ENCODE peak calls at places on chromosomes 3 and 15, in seven cellular contexts. One of them, this sample, is unnamed.

GRCh38 chr15:74531144-74531811 is 9.7 kb upstream of the ARID3B start:
- DNase-seq in HCT116: no peak
- DNase-seq in uterus: no peak
- DNase-seq in tibial nerve: no peak
- DNase-seq in sigmoid colon: no peak
- DNase-seq in prostate gland: no peak
- DNase-seq in stomach: no peak
- DNase-seq in this sample: no peak

GRCh38 chr3:111874177-111874820 is 15.2 kb downstream of the PHLDB2 start:
- DNase-seq in HCT116: peak
- DNase-seq in uterus: no peak
- DNase-seq in tibial nerve: no peak
- DNase-seq in sigmoid colon: no peak
- DNase-seq in prostate gland: no peak
- DNase-seq in stomach: no peak
- DNase-seq in this sample: no peak

GRCh38 chr15:100224206-100225185 is 117.3 kb downstream of the ADAMTS17 start:
- DNase-seq in HCT116: no peak
- DNase-seq in uterus: no peak
- DNase-seq in tibial nerve: peak
- DNase-seq in sigmoid colon: no peak
- DNase-seq in prostate gland: no peak
- DNase-seq in stomach: no peak
- DNase-seq in this sample: no peak

GRCh38 chr15:81410318-81410753 is 36.3 kb upstream of the TMC3 start:
- DNase-seq in HCT116: peak
- DNase-seq in uterus: peak
- DNase-seq in tibial nerve: peak
- DNase-seq in sigmoid colon: peak
- DNase-seq in prostate gland: peak
- DNase-seq in stomach: no peak
- DNase-seq in this sample: no peak

GRCh38 chr3:71305246-71306206 is 278.0 kb downstream of the FOXP1 start:
- DNase-seq in HCT116: no peak
- DNase-seq in uterus: no peak
- DNase-seq in tibial nerve: peak
- DNase-seq in sigmoid colon: no peak
- DNase-seq in prostate gland: peak
- DNase-seq in stomach: peak
- DNase-seq in this sample: peak

GRCh38 chr3:190261015-190261414 is 61.2 kb downstream of the CLDN1 start:
- DNase-seq in HCT116: no peak
- DNase-seq in uterus: no peak
- DNase-seq in tibial nerve: peak
- DNase-seq in sigmoid colon: no peak
- DNase-seq in prostate gland: no peak
- DNase-seq in stomach: no peak
- DNase-seq in this sample: no peak

GRCh38 chr3:159897331-159898075 is 91.1 kb upstream of the IL12A start:
- DNase-seq in HCT116: no peak
- DNase-seq in uterus: no peak
- DNase-seq in tibial nerve: no peak
- DNase-seq in sigmoid colon: no peak
- DNase-seq in prostate gland: no peak
- DNase-seq in stomach: no peak
- DNase-seq in this sample: no peak

GRCh38 chr3:42403737-42404136 is 6.7 kb downstream of the LYZL4 start:
- DNase-seq in HCT116: no peak
- DNase-seq in uterus: no peak
- DNase-seq in tibial nerve: no peak
- DNase-seq in sigmoid colon: no peak
- DNase-seq in prostate gland: no peak
- DNase-seq in stomach: no peak
- DNase-seq in this sample: no peak

GRCh38 chr3:58462829-58463180 is 29.1 kb upstream of the KCTD6 start:
- DNase-seq in HCT116: no peak
- DNase-seq in uterus: no peak
- DNase-seq in tibial nerve: no peak
- DNase-seq in sigmoid colon: no peak
- DNase-seq in prostate gland: no peak
- DNase-seq in stomach: no peak
- DNase-seq in this sample: no peak

GRCh38 chr3:100245932-100246331 is 14.9 kb upstream of the TBC1D23 start:
- DNase-seq in HCT116: no peak
- DNase-seq in uterus: no peak
- DNase-seq in tibial nerve: no peak
- DNase-seq in sigmoid colon: no peak
- DNase-seq in prostate gland: no peak
- DNase-seq in stomach: no peak
- DNase-seq in this sample: no peak

DNA sequence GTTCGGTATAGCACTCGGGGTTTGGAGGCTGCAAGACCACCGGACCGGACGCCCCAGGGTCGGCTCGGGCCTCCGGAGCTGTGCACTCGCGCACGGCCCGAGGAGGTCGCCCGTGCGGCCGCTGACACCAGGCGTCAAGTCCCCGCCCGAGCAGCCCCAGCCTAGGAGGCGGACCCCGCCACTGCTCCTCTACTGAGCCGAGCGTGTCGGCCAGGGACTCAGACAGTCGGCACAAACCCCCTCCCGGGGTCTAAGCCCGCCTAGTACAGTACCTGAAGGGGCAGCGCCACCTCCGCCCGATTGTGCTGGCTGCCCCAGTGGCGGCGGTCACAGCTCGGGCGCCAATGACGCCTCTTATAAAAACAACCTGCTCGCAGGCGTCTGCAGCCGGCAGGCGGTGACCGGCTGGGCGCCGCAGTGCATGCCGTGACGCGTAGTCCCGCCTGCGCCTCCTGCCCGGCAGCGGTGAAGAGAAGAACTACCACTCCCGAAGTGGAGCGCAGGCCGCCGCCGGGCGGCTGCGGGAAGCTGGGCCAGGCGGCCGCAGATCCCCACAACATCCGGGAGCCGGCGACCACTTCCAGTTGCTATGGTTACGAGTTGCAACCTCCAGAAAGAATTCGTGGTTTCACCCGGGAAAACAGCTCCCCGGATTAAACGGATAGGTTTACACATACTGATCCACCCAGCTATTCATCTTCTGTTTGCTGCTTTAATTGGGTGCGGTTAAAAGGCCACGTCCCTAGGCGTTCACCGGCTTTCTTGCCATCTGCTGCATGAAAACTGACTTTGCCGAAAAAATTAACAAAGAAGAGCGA is at the start of the genes CCPG1 and PIERCE2:
- DNase-seq in HCT116: peak
- DNase-seq in uterus: peak
- DNase-seq in tibial nerve: peak
- DNase-seq in sigmoid colon: peak
- DNase-seq in prostate gland: peak
- DNase-seq in stomach: peak
- DNase-seq in this sample: peak
- TF ChIP-seq POLR2A in HCT116: no peak
- TF ChIP-seq POLR2A in uterus: peak
- TF ChIP-seq POLR2A in tibial nerve: peak
- TF ChIP-seq POLR2A in sigmoid colon: peak
- TF ChIP-seq POLR2A in prostate gland: peak
- TF ChIP-seq POLR2A in stomach: no peak
- TF ChIP-seq POLR2A in this sample: peak

DNA sequence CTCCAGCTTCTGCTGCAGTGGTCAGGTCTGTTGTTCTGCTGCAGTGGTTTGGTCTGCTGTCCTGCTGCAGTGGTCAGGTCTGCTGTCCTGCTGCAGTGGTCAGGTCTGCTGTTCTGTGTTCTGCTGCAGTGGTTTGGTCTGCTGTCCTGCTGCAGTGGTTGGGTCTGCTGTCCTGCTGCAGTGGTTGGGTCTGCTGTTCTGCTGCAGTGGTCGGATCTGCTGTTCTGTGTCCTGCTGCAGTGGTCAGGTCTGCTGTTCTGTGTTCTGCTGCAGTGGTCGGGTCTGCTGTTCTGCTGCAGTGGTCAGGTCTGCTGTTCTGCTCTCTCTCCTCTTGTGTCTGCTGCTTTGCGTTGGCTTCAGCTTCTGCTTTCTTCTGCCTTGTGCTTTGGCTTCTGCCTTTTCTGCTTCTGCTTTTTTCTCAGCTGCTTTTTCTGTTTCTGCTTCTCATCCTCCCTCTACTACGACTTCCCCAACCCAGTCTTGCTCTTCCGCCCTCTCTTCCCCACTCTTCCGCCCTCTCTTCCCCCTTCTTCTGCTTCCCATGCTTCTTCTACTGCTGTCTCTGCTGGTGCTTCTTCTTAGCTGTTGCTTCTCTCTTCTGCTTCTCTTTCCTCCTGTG is 50.7 kb downstream of the FAM43A start:
- DNase-seq in HCT116: no peak
- DNase-seq in uterus: no peak
- DNase-seq in tibial nerve: no peak
- DNase-seq in sigmoid colon: no peak
- DNase-seq in prostate gland: no peak
- DNase-seq in stomach: no peak
- DNase-seq in this sample: peak
- H3K27ac ChIP-seq in HCT116: no peak
- H3K27ac ChIP-seq in uterus: no peak
- H3K27ac ChIP-seq in tibial nerve: no peak
- H3K27ac ChIP-seq in sigmoid colon: no peak
- H3K27ac ChIP-seq in prostate gland: no peak
- H3K27ac ChIP-seq in stomach: no peak
- H3K27ac ChIP-seq in this sample: peak

DNA sequence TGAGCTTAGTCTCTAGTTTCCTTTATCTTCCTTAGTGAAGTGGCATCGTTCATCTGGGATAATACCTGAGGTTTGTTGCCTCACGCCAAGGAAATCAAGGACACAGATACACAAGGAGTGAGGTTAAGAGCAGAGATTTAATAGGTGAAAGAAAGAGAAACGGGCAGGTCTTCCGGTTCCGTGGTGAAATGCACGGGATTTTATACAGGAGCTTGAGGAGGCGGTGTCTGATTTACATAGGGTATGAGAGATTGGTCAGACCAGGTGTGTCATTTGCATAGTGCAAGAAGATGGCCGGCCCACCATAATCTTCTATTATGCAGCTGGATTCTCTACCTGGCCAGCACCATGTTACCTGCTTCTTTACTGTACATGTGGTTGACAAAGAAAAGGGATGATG is 17.2 kb downstream of the ARRDC4 start:
- DNase-seq in HCT116: no peak
- DNase-seq in uterus: no peak
- DNase-seq in tibial nerve: no peak
- DNase-seq in sigmoid colon: no peak
- DNase-seq in prostate gland: no peak
- DNase-seq in stomach: peak
- DNase-seq in this sample: no peak
- TF ChIP-seq POLR2A in HCT116: no peak
- TF ChIP-seq POLR2A in uterus: no peak
- TF ChIP-seq POLR2A in tibial nerve: no peak
- TF ChIP-seq POLR2A in sigmoid colon: no peak
- TF ChIP-seq POLR2A in prostate gland: no peak
- TF ChIP-seq POLR2A in stomach: no peak
- TF ChIP-seq POLR2A in this sample: no peak

GRCh38 chr3:65777050-65777449 is 261.7 kb downstream of the MAGI1 start:
- DNase-seq in HCT116: no peak
- DNase-seq in uterus: no peak
- DNase-seq in tibial nerve: no peak
- DNase-seq in sigmoid colon: no peak
- DNase-seq in prostate gland: no peak
- DNase-seq in stomach: no peak
- DNase-seq in this sample: no peak

GRCh38 chr3:65779393-65779792 is 259.3 kb downstream of the MAGI1 start:
- DNase-seq in HCT116: no peak
- DNase-seq in uterus: no peak
- DNase-seq in tibial nerve: no peak
- DNase-seq in sigmoid colon: no peak
- DNase-seq in prostate gland: no peak
- DNase-seq in stomach: no peak
- DNase-seq in this sample: no peak

GRCh38 chr3:65778966-65779365 is 259.8 kb downstream of the MAGI1 start:
- DNase-seq in HCT116: no peak
- DNase-seq in uterus: no peak
- DNase-seq in tibial nerve: no peak
- DNase-seq in sigmoid colon: no peak
- DNase-seq in prostate gland: no peak
- DNase-seq in stomach: no peak
- DNase-seq in this sample: no peak

GRCh38 chr3:65776494-65776893 is 262.2 kb downstream of the MAGI1 start:
- DNase-seq in HCT116: no peak
- DNase-seq in uterus: no peak
- DNase-seq in tibial nerve: no peak
- DNase-seq in sigmoid colon: no peak
- DNase-seq in prostate gland: no peak
- DNase-seq in stomach: no peak
- DNase-seq in this sample: no peak
- H3K27ac ChIP-seq in HCT116: no peak
- H3K27ac ChIP-seq in uterus: no peak
- H3K27ac ChIP-seq in tibial nerve: no peak
- H3K27ac ChIP-seq in sigmoid colon: no peak
- H3K27ac ChIP-seq in prostate gland: no peak
- H3K27ac ChIP-seq in stomach: no peak
- H3K27ac ChIP-seq in this sample: no peak

GRCh38 chr3:61251174-61251972 is at the start of gene FHIT:
- DNase-seq in HCT116: peak
- DNase-seq in uterus: peak
- DNase-seq in tibial nerve: peak
- DNase-seq in sigmoid colon: peak
- DNase-seq in prostate gland: peak
- DNase-seq in stomach: peak
- DNase-seq in this sample: peak
- TF ChIP-seq POLR2A in HCT116: no peak
- TF ChIP-seq POLR2A in uterus: peak
- TF ChIP-seq POLR2A in tibial nerve: peak
- TF ChIP-seq POLR2A in sigmoid colon: peak
- TF ChIP-seq POLR2A in prostate gland: peak
- TF ChIP-seq POLR2A in stomach: no peak
- TF ChIP-seq POLR2A in this sample: peak

GRCh38 chr3:125119752-125120369 is 64.1 kb upstream of the HEG1 start:
- DNase-seq in HCT116: no peak
- DNase-seq in uterus: no peak
- DNase-seq in tibial nerve: no peak
- DNase-seq in sigmoid colon: no peak
- DNase-seq in prostate gland: no peak
- DNase-seq in stomach: no peak
- DNase-seq in this sample: no peak

GRCh38 chr3:125117631-125118191 is 61.9 kb upstream of the HEG1 start:
- DNase-seq in HCT116: no peak
- DNase-seq in uterus: no peak
- DNase-seq in tibial nerve: no peak
- DNase-seq in sigmoid colon: no peak
- DNase-seq in prostate gland: no peak
- DNase-seq in stomach: no peak
- DNase-seq in this sample: no peak

GRCh38 chr3:125118600-125118999 is 62.8 kb upstream of the HEG1 start:
- DNase-seq in HCT116: no peak
- DNase-seq in uterus: no peak
- DNase-seq in tibial nerve: no peak
- DNase-seq in sigmoid colon: no peak
- DNase-seq in prostate gland: no peak
- DNase-seq in stomach: no peak
- DNase-seq in this sample: no peak

GRCh38 chr3:125121246-125122010 is 65.6 kb upstream of the HEG1 start:
- DNase-seq in HCT116: no peak
- DNase-seq in uterus: no peak
- DNase-seq in tibial nerve: no peak
- DNase-seq in sigmoid colon: no peak
- DNase-seq in prostate gland: no peak
- DNase-seq in stomach: no peak
- DNase-seq in this sample: no peak

GRCh38 chr3:125120370-125121122 is 64.7 kb upstream of the HEG1 start:
- DNase-seq in HCT116: no peak
- DNase-seq in uterus: no peak
- DNase-seq in tibial nerve: no peak
- DNase-seq in sigmoid colon: no peak
- DNase-seq in prostate gland: no peak
- DNase-seq in stomach: no peak
- DNase-seq in this sample: no peak
- H3K27ac ChIP-seq in HCT116: no peak
- H3K27ac ChIP-seq in uterus: no peak
- H3K27ac ChIP-seq in tibial nerve: no peak
- H3K27ac ChIP-seq in sigmoid colon: no peak
- H3K27ac ChIP-seq in prostate gland: no peak
- H3K27ac ChIP-seq in stomach: no peak
- H3K27ac ChIP-seq in this sample: no peak

This sample was measured in Peyer's patch.